ENCODE peak calls at places on chromosomes 4 and X, in eight cellular contexts. R is Peyer's patch, V is transverse colon, P is HCT116, J is gastrocnemius medialis, O is uterus, Y is esophagus muscularis mucosa, L is lower leg skin. A is an unnamed sample.

GRCh38 chrX:149274516-149275105 is 230.5 kb downstream of the IDS start:
- DNase-seq in V (no peak), L (no peak), R (no peak), P (no peak), Y (no peak), J (no peak), O (no peak), A (no peak)

GRCh38 chrX:153457136-153457825 is 11.4 kb upstream of the TREX2 start:
- DNase-seq in V (no peak), J (no peak), O (no peak), R (no peak), Y (no peak), L (no peak), P (no peak), A (no peak)

GRCh38 chrX:15163131-15163530 is 106.8 kb downstream of the ASB9 start:
- DNase-seq in R (no peak), V (no peak), J (no peak), Y (no peak), L (no peak), O (no peak), P (no peak), A (no peak)

GRCh38 chrX:57251965-57252364 is 34.5 kb upstream of the FAAH2 start:
- DNase-seq in Y (no peak), R (no peak), J (no peak), L (no peak), V (no peak), P (no peak), O (no peak), A (no peak)

GRCh38 chr4:182564966-182565365 is 321.8 kb downstream of the TENM3 start:
- DNase-seq in Y (no peak), P (no peak), J (no peak), V (no peak), O (no peak), L (no peak), R (no peak), A (no peak)

GRCh38 chrX:5337160-5337559 is 891.5 kb downstream of the NLGN4X start:
- DNase-seq in O (no peak), Y (no peak), J (no peak), L (no peak), V (no peak), P (no peak), R (no peak), A (no peak)

GRCh38 chrX:68703369-68703768 is 55.9 kb downstream of the STARD8 start:
- DNase-seq in L (no peak), R (no peak), V (no peak), P (no peak), Y (no peak), J (no peak), O (no peak), A (no peak)

GRCh38 chr4:26288308-26288982 is 32.4 kb upstream of the RBPJ start:
- DNase-seq in L (no peak), P (no peak), O (no peak), R (no peak), Y (no peak), J (no peak), V (no peak), A (peak; percentile 14)

GRCh38 chrX:65574356-65574755 is 39.8 kb upstream of the LAS1L start:
- DNase-seq in O (no peak), L (peak; percentile 23), Y (no peak), J (no peak), P (no peak), V (no peak), R (no peak), A (no peak)

GRCh38 chr4:6771229-6771671 is 11.3 kb upstream of the KIAA0232 start:
- DNase-seq in P (no peak), V (no peak), O (peak; percentile 49), Y (no peak), J (peak; percentile 90), R (peak; percentile 39), L (no peak), A (peak; percentile 63)

GRCh38 chr4:4379540-4380087 is 7.3 kb upstream of the NSG1 start:
- DNase-seq in P (no peak), L (no peak), R (no peak), J (no peak), Y (no peak), O (no peak), V (no peak), A (no peak)

GRCh38 chr4:186726440-186727148 is 2.9 kb upstream of the FAT1 start:
- DNase-seq in O (peak; percentile 70), L (peak; percentile 93), P (peak; percentile 56), V (peak; percentile 88), J (no peak), Y (peak; percentile 91), R (peak; percentile 83), A (peak; percentile 41)
- TF ChIP-seq POLR2A in O (peak; percentile 63), L (no peak), P (no peak), V (peak; percentile 96), J (peak; percentile 8), Y (no peak), R (peak; percentile 97), A (peak; percentile 87)

GRCh38 chrX:40735318-40736169 is at the start of gene MED14:
- DNase-seq in P (peak; percentile 72), R (peak; percentile 97), O (peak; percentile 88), V (peak; percentile 93), L (peak; percentile 96), Y (peak; percentile 92), J (peak; percentile 71), A (peak; percentile 33)
- TF ChIP-seq POLR2A in P (peak; percentile 21), R (peak; percentile 81), O (peak; percentile 71), V (peak; percentile 80), L (no peak), Y (peak; percentile 9), J (peak; percentile 77), A (peak; percentile 46)

GRCh38 chrX:129981207-129981553 is 1.3 kb upstream of the BCORL1 start:
- DNase-seq in R (no peak), P (no peak), Y (no peak), L (no peak), O (no peak), J (no peak), V (no peak), A (no peak)

GRCh38 chrX:129983575-129984131 is 1.2 kb downstream of the BCORL1 start:
- DNase-seq in P (no peak), J (no peak), R (no peak), L (peak; percentile 85), Y (no peak), O (peak; percentile 22), V (peak; percentile 23), A (peak; percentile 41)

GRCh38 chrX:129981752-129982299 is 609 bp upstream of the BCORL1 start:
- DNase-seq in Y (no peak), V (peak; percentile 19), O (peak; percentile 17), R (peak; percentile 48), P (no peak), L (no peak), J (no peak), A (no peak)

GRCh38 chrX:129984196-129984962 is 1.9 kb downstream of the BCORL1 start:
- DNase-seq in V (peak; percentile 28), R (peak; percentile 59), P (no peak), Y (no peak), L (peak; percentile 87), O (peak; percentile 37), J (no peak), A (peak; percentile 47)

DNA sequence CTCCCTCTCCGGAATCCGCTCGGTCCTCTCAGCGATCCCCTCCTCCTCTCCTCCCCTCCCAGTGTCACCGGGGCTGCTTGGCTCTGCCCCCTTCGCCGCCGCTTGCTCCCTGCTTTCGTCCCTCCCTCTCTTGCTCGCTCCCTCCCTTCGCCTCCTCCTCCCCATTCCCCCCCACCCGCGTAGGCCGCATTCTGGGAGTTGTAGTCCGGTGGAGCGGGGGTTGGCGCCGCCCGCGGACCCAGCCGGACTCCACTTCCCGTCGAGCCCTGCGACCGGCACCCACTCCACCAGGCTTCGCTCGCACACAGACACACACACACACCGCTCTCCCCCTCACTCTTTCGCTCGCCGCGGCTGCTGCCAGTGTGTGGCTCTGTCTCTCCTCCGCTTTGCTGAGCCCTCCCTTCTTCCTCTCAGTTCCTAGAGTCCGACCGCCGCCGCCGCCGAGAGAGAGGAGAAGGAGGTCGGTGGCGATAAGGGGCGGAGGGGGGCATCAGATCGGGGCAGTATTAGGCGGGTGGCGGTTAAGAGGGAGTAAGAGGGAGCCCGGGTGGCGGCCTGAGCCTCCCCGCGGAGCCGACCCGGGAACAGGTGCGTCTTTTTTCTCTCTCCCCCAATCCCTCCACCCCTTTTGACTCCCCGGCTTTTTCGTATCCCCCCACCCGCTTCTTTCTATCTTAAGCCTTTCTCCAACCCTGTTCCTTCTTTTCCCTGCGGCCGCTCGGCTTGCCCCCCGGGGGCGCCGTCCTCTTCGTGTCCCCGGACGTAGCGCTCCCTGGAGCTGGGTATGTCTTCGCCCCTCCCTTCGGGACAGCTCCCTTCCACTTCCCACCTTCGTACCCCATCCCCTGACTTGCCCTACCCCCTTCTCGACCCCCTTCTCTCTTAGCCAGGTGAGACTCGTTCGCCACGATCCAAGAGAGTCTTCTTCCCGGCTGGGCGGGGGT is at the start of gene BCORL1:
- DNase-seq in J (peak; percentile 84), O (peak; percentile 89), L (peak; percentile 98), P (peak; percentile 79), V (peak; percentile 91), Y (peak; percentile 97), R (peak; percentile 95), A (peak; percentile 95)
- TF ChIP-seq POLR2A in J (peak; percentile 73), O (peak; percentile 77), L (no peak), P (peak; percentile 73), V (peak; percentile 87), Y (peak; percentile 50), R (peak; percentile 71), A (peak; percentile 95)

GRCh38 chr4:1169171-1169671 is 3.2 kb downstream of the SPON2 start:
- DNase-seq in P (no peak), R (no peak), L (no peak), Y (peak; percentile 90), V (no peak), J (no peak), O (no peak), A (no peak)

GRCh38 chr4:1166509-1167243 is 5.7 kb downstream of the SPON2 start:
- DNase-seq in J (no peak), P (no peak), Y (peak; percentile 89), R (no peak), V (no peak), L (no peak), O (no peak), A (no peak)

GRCh38 chr4:1168291-1169031 is 3.9 kb downstream of the SPON2 start:
- DNase-seq in V (no peak), O (no peak), L (peak; percentile 86), R (no peak), J (no peak), P (no peak), Y (peak; percentile 89), A (no peak)

GRCh38 chr4:1169691-1170096 is 2.7 kb downstream of the SPON2 start:
- DNase-seq in V (no peak), J (no peak), Y (peak; percentile 87), L (peak; percentile 81), P (no peak), R (no peak), O (no peak), A (no peak)

DNA sequence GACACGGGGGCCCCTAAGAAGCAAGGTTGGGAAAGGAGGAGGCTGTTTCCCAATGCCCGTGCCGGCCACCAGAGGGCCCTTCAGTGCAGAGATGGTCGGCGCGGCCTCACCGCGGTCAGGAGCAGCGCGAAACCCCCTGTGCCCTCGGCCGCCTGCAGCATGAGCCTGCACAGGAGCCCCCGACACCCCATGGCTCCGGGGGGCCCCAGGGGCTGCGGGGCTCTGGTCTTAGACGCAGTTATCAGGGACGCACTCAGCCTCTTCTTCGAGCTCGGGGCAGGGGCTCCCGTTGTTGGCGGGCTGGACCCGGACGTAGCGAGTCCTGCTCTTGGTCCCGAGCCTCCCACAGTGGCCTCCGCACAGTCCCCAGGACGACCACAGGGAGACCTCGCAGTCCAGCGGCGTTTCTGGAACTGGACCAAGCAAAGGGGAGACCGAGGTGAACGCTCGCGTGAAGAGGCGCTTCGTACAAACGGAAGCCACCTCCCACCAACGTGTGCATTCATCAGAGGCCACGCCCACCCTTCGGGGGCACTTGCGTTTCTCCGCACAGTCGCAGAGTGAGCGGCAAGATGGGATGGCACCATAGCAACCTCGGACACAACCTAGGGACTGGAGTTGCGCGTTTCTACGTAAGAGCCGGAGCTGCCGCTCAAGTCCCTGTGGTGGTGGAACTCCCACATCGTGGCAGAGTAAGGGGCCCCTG is 5.0 kb downstream of the SPON2 start:
- DNase-seq in L (peak; percentile 95), Y (peak; percentile 93), O (peak; percentile 86), J (peak; percentile 52), R (peak; percentile 96), P (peak; percentile 94), V (peak; percentile 92), A (peak; percentile 70)
- TF ChIP-seq POLR2A in L (no peak), Y (no peak), O (peak; percentile 20), J (no peak), R (peak; percentile 12), P (peak; percentile 39), V (peak; percentile 36), A (peak; percentile 27)

A was measured in H54.